ENCODE peak calls at places on chromosome 14, in four cellular contexts. A is upper lobe of left lung, B is H54, E is A549. Y is an unnamed sample.

GRCh38 chr14:45679852-45680251 is 426.9 kb upstream of the MIS18BP1 start:
- DNase-seq in E (no peak), A (no peak), B (no peak), Y (no peak)

GRCh38 chr14:23177181-23177580 is 6.3 kb downstream of the SLC7A8 start:
- DNase-seq in B (no peak), E (no peak), A (peak), Y (no peak)

GRCh38 chr14:71636076-71636475 is 296.2 kb upstream of the RGS6 start:
- DNase-seq in B (no peak), A (no peak), E (no peak), Y (no peak)

GRCh38 chr14:65098586-65098985 is 3.7 kb downstream of the MAX start:
- DNase-seq in A (no peak), B (no peak), E (no peak), Y (peak)

GRCh38 chr14:86462193-86462592 is 932.2 kb downstream of the FLRT2 start:
- DNase-seq in B (no peak), E (no peak), A (no peak), Y (peak)

GRCh38 chr14:102493096-102493495 is 16.5 kb downstream of the ANKRD9 start:
- DNase-seq in E (no peak), B (no peak), A (no peak), Y (no peak)

GRCh38 chr14:89617471-89618291 is 200.6 kb upstream of the FOXN3 start:
- DNase-seq in E (no peak), B (no peak), A (peak), Y (peak)

GRCh38 chr14:22159049-22159448 is 430.0 kb downstream of the DAD1 start:
- DNase-seq in E (no peak), A (no peak), B (no peak), Y (no peak)

GRCh38 chr14:74495356-74495755 is 1.8 kb downstream of the ISCA2 start:
- DNase-seq in E (no peak), B (no peak), A (no peak), Y (peak)

GRCh38 chr14:95015046-95015445 is 142.3 kb downstream of the DICER1 start:
- DNase-seq in E (no peak), B (no peak), A (no peak), Y (no peak)

GRCh38 chr14:90549794-90550591 is 153.2 kb downstream of the CALM1 start:
- DNase-seq in B (no peak), A (no peak), E (no peak), Y (no peak)

GRCh38 chr14:71661441-71661840 is 270.8 kb upstream of the RGS6 start:
- DNase-seq in E (no peak), B (no peak), A (no peak), Y (no peak)

GRCh38 chr14:93717222-93717967 is 70.9 kb downstream of the PRIMA1 start:
- DNase-seq in B (no peak), E (no peak), A (no peak), Y (no peak)

GRCh38 chr14:62213516-62213915 is 451.3 kb downstream of the SNAPC1 start:
- DNase-seq in A (no peak), E (no peak), B (no peak), Y (no peak)

GRCh38 chr14:43503508-43503907 is 1003.6 kb downstream of the FSCB start:
- DNase-seq in E (no peak), B (no peak), A (no peak), Y (no peak)

GRCh38 chr14:22952418-22952817 is 4.5 kb downstream of the HAUS4 start:
- DNase-seq in B (no peak), A (peak), E (no peak), Y (no peak)

GRCh38 chr14:103855734-103856095 is 8.3 kb upstream of the PPP1R13B start:
- DNase-seq in B (no peak), E (no peak), A (no peak), Y (no peak)

GRCh38 chr14:90275820-90276219 is 19.5 kb downstream of the PSMC1 start:
- DNase-seq in A (no peak), B (peak), E (no peak), Y (no peak)

GRCh38 chr14:29454026-29454693 is 473.5 kb downstream of the PRKD1 start:
- DNase-seq in B (no peak), A (no peak), E (no peak), Y (no peak)

GRCh38 chr14:84340938-84341337 is 1189.0 kb upstream of the FLRT2 start:
- DNase-seq in A (no peak), E (no peak), B (no peak), Y (no peak)

GRCh38 chr14:57136669-57137068 is 132.0 kb downstream of the EXOC5 start:
- DNase-seq in B (no peak), E (no peak), A (no peak), Y (no peak)

GRCh38 chr14:29687071-29687765 is 240.4 kb downstream of the PRKD1 start:
- DNase-seq in A (no peak), E (no peak), B (no peak), Y (no peak)

GRCh38 chr14:75268638-75269550 is 9.7 kb upstream of the FOS start:
- DNase-seq in A (no peak), B (no peak), E (no peak), Y (no peak)

GRCh38 chr14:55272415-55272786 is 1.2 kb downstream of the FBXO34 start:
- DNase-seq in B (no peak), A (no peak), E (no peak), Y (peak)

GRCh38 chr14:55272922-55273321 is 1.7 kb downstream of the FBXO34 start:
- DNase-seq in E (no peak), A (no peak), B (no peak), Y (peak)

GRCh38 chr14:55271572-55272414 is 572 bp downstream of the FBXO34 start:
- DNase-seq in A (peak), B (peak), E (peak), Y (peak)

GRCh38 chr14:55274144-55274543 is 2.9 kb downstream of the FBXO34 start:
- DNase-seq in A (no peak), E (no peak), B (no peak), Y (peak)

GRCh38 chr14:55270832-55271571 is at the start of gene FBXO34:
- DNase-seq in A (peak), B (peak), E (peak), Y (peak)
- TF ChIP-seq POLR2A in A (peak), B (peak), E (peak), Y (peak)

DNA sequence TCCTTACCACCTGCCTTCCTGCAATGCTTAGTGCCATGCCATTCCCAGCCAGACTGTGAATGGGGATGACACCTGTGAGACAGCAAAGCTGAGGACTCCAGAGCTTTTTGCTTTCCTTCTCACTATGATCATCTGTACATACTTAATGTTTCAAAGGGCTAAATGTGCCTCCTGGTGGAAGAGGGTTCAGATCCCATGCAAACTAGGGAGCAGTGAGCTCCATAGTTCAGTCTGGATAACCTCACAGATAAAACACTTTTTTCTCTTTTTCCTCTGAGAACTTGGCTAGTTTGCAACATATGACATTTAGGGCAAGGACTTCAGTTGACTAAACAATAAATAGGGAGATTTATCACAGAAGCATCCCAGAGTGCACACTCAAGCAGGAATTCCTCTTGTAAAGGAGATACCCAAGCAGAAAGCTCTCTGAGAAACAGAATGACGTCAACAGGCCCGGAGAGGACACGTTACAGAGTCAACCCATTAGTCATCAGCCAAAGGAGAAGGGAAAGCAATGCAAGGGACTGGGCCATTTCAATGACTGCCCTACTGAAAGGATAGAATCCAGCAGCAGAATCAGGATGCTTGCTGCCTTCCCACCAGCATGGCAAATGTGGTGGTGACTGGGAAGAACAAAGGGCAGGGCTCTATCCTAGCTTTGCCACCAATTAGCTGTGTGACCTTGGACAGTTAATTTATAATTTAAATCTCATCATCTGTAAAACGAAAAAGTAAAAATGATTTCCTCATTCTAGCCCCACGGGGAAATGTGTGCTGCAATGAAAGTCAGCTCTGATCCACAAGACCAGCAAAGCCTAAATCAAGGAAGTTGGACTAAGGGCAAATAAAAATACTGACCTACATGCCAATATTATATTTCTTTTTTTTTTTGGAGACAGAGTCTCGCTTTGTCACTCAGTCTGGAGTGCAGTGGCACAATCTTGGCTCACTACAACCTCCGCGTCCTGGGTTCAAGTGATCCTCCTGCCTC is 80.9 kb upstream of the ACTN1 start:
- DNase-seq in A (peak), B (peak), E (peak), Y (no peak)
- TF ChIP-seq POLR2A in A (no peak), B (no peak), E (no peak), Y (no peak)

GRCh38 chr14:53872551-53873188 is 84.0 kb downstream of the BMP4 start:
- DNase-seq in B (no peak), A (no peak), E (no peak), Y (no peak)
- TF ChIP-seq POLR2A in B (no peak), A (no peak), E (no peak), Y (no peak)

GRCh38 chr14:32713856-32714255 is 224.8 kb upstream of the NPAS3 start:
- DNase-seq in E (no peak), B (no peak), A (no peak), Y (no peak)
- TF ChIP-seq POLR2A in E (no peak), B (no peak), A (no peak), Y (no peak)

GRCh38 chr14:55399912-55400311 is 11.7 kb downstream of the ATG14 start:
- DNase-seq in A (no peak), B (no peak), E (no peak), Y (no peak)
- TF ChIP-seq POLR2A in A (no peak), B (no peak), E (no peak), Y (no peak)

Y was measured in erythroblast.